ENCODE peak calls at places on chromosomes 5 and 9, in eight cellular contexts. One of them, this sample, is unnamed.

GRCh38 chr9:114588150-114588663 is 638 bp downstream of the ATP6V1G1 start:
- DNase-seq in breast epithelium: no peak
- DNase-seq in mesendoderm: no peak
- DNase-seq in stimulated activated naive B cell treated with anti-CD40 and anti-IgM and Interleukin-4, amounts not matched to agents 10 μg/mL and 1 μg/mL and 100 μg/mL, for 72 hours: no peak
- DNase-seq in activated CD8-positive, alpha-beta memory T cell treated with anti-CD3 and anti-CD28 coated beads, Interleukin-2, amount 50 U/mL, for 48 hours: peak
- DNase-seq in NCI-H2227 treated with DMSO at 0.1 percent for 48 hours: no peak
- DNase-seq in T-helper 9 cell: no peak
- DNase-seq in GM04504: no peak
- DNase-seq in this sample: no peak

GRCh38 chr5:149750596-149750995 is 20.5 kb downstream of the PPARGC1B start:
- DNase-seq in breast epithelium: no peak
- DNase-seq in mesendoderm: no peak
- DNase-seq in stimulated activated naive B cell treated with anti-CD40 and anti-IgM and Interleukin-4, amounts not matched to agents 10 μg/mL and 1 μg/mL and 100 μg/mL, for 72 hours: no peak
- DNase-seq in activated CD8-positive, alpha-beta memory T cell treated with anti-CD3 and anti-CD28 coated beads, Interleukin-2, amount 50 U/mL, for 48 hours: no peak
- DNase-seq in NCI-H2227 treated with DMSO at 0.1 percent for 48 hours: peak
- DNase-seq in T-helper 9 cell: no peak
- DNase-seq in GM04504: no peak
- DNase-seq in this sample: no peak

GRCh38 chr9:136372561-136373299 is 739 bp downstream of the CARD9 start:
- DNase-seq in breast epithelium: peak
- DNase-seq in mesendoderm: peak
- DNase-seq in stimulated activated naive B cell treated with anti-CD40 and anti-IgM and Interleukin-4, amounts not matched to agents 10 μg/mL and 1 μg/mL and 100 μg/mL, for 72 hours: no peak
- DNase-seq in activated CD8-positive, alpha-beta memory T cell treated with anti-CD3 and anti-CD28 coated beads, Interleukin-2, amount 50 U/mL, for 48 hours: peak
- DNase-seq in NCI-H2227 treated with DMSO at 0.1 percent for 48 hours: no peak
- DNase-seq in T-helper 9 cell: no peak
- DNase-seq in GM04504: peak
- DNase-seq in this sample: peak

GRCh38 chr9:34049630-34050384 is 1.1 kb upstream of the UBAP2 start:
- DNase-seq in breast epithelium: no peak
- DNase-seq in mesendoderm: peak
- DNase-seq in stimulated activated naive B cell treated with anti-CD40 and anti-IgM and Interleukin-4, amounts not matched to agents 10 μg/mL and 1 μg/mL and 100 μg/mL, for 72 hours: no peak
- DNase-seq in activated CD8-positive, alpha-beta memory T cell treated with anti-CD3 and anti-CD28 coated beads, Interleukin-2, amount 50 U/mL, for 48 hours: peak
- DNase-seq in NCI-H2227 treated with DMSO at 0.1 percent for 48 hours: peak
- DNase-seq in T-helper 9 cell: no peak
- DNase-seq in GM04504: no peak
- DNase-seq in this sample: no peak

GRCh38 chr5:180844432-180844831 is 16.6 kb downstream of the ZFP62 start:
- DNase-seq in breast epithelium: no peak
- DNase-seq in mesendoderm: no peak
- DNase-seq in stimulated activated naive B cell treated with anti-CD40 and anti-IgM and Interleukin-4, amounts not matched to agents 10 μg/mL and 1 μg/mL and 100 μg/mL, for 72 hours: no peak
- DNase-seq in activated CD8-positive, alpha-beta memory T cell treated with anti-CD3 and anti-CD28 coated beads, Interleukin-2, amount 50 U/mL, for 48 hours: no peak
- DNase-seq in NCI-H2227 treated with DMSO at 0.1 percent for 48 hours: no peak
- DNase-seq in T-helper 9 cell: no peak
- DNase-seq in GM04504: no peak
- DNase-seq in this sample: no peak

GRCh38 chr5:57538341-57538955 is 55.8 kb upstream of the ACTBL2 start:
- DNase-seq in breast epithelium: no peak
- DNase-seq in mesendoderm: no peak
- DNase-seq in stimulated activated naive B cell treated with anti-CD40 and anti-IgM and Interleukin-4, amounts not matched to agents 10 μg/mL and 1 μg/mL and 100 μg/mL, for 72 hours: no peak
- DNase-seq in activated CD8-positive, alpha-beta memory T cell treated with anti-CD3 and anti-CD28 coated beads, Interleukin-2, amount 50 U/mL, for 48 hours: no peak
- DNase-seq in NCI-H2227 treated with DMSO at 0.1 percent for 48 hours: no peak
- DNase-seq in T-helper 9 cell: no peak
- DNase-seq in GM04504: peak
- DNase-seq in this sample: peak

GRCh38 chr5:111733571-111733970 is 23.4 kb downstream of the NREP start:
- DNase-seq in breast epithelium: no peak
- DNase-seq in mesendoderm: no peak
- DNase-seq in stimulated activated naive B cell treated with anti-CD40 and anti-IgM and Interleukin-4, amounts not matched to agents 10 μg/mL and 1 μg/mL and 100 μg/mL, for 72 hours: no peak
- DNase-seq in activated CD8-positive, alpha-beta memory T cell treated with anti-CD3 and anti-CD28 coated beads, Interleukin-2, amount 50 U/mL, for 48 hours: no peak
- DNase-seq in NCI-H2227 treated with DMSO at 0.1 percent for 48 hours: no peak
- DNase-seq in T-helper 9 cell: no peak
- DNase-seq in GM04504: no peak
- DNase-seq in this sample: no peak

GRCh38 chr5:137735531-137736284 is at the start of gene KLHL3:
- DNase-seq in breast epithelium: no peak
- DNase-seq in mesendoderm: peak
- DNase-seq in stimulated activated naive B cell treated with anti-CD40 and anti-IgM and Interleukin-4, amounts not matched to agents 10 μg/mL and 1 μg/mL and 100 μg/mL, for 72 hours: peak
- DNase-seq in activated CD8-positive, alpha-beta memory T cell treated with anti-CD3 and anti-CD28 coated beads, Interleukin-2, amount 50 U/mL, for 48 hours: peak
- DNase-seq in NCI-H2227 treated with DMSO at 0.1 percent for 48 hours: peak
- DNase-seq in T-helper 9 cell: peak
- DNase-seq in GM04504: no peak
- DNase-seq in this sample: no peak

GRCh38 chr9:136399176-136400037 is 563 bp downstream of the SNAPC4 start:
- DNase-seq in breast epithelium: no peak
- DNase-seq in mesendoderm: peak
- DNase-seq in stimulated activated naive B cell treated with anti-CD40 and anti-IgM and Interleukin-4, amounts not matched to agents 10 μg/mL and 1 μg/mL and 100 μg/mL, for 72 hours: peak
- DNase-seq in activated CD8-positive, alpha-beta memory T cell treated with anti-CD3 and anti-CD28 coated beads, Interleukin-2, amount 50 U/mL, for 48 hours: peak
- DNase-seq in NCI-H2227 treated with DMSO at 0.1 percent for 48 hours: no peak
- DNase-seq in T-helper 9 cell: peak
- DNase-seq in GM04504: no peak
- DNase-seq in this sample: no peak

GRCh38 chr5:143135832-143136551 is 267.5 kb downstream of the NR3C1 start:
- DNase-seq in breast epithelium: no peak
- DNase-seq in mesendoderm: no peak
- DNase-seq in stimulated activated naive B cell treated with anti-CD40 and anti-IgM and Interleukin-4, amounts not matched to agents 10 μg/mL and 1 μg/mL and 100 μg/mL, for 72 hours: no peak
- DNase-seq in activated CD8-positive, alpha-beta memory T cell treated with anti-CD3 and anti-CD28 coated beads, Interleukin-2, amount 50 U/mL, for 48 hours: no peak
- DNase-seq in NCI-H2227 treated with DMSO at 0.1 percent for 48 hours: no peak
- DNase-seq in T-helper 9 cell: no peak
- DNase-seq in GM04504: no peak
- DNase-seq in this sample: no peak

GRCh38 chr9:113584728-113585442 is 121.4 kb downstream of the RGS3 start:
- DNase-seq in breast epithelium: no peak
- DNase-seq in mesendoderm: no peak
- DNase-seq in stimulated activated naive B cell treated with anti-CD40 and anti-IgM and Interleukin-4, amounts not matched to agents 10 μg/mL and 1 μg/mL and 100 μg/mL, for 72 hours: no peak
- DNase-seq in activated CD8-positive, alpha-beta memory T cell treated with anti-CD3 and anti-CD28 coated beads, Interleukin-2, amount 50 U/mL, for 48 hours: no peak
- DNase-seq in NCI-H2227 treated with DMSO at 0.1 percent for 48 hours: no peak
- DNase-seq in T-helper 9 cell: no peak
- DNase-seq in GM04504: no peak
- DNase-seq in this sample: no peak

GRCh38 chr5:143142596-143143435 is 260.7 kb downstream of the NR3C1 start:
- DNase-seq in breast epithelium: peak
- DNase-seq in mesendoderm: peak
- DNase-seq in stimulated activated naive B cell treated with anti-CD40 and anti-IgM and Interleukin-4, amounts not matched to agents 10 μg/mL and 1 μg/mL and 100 μg/mL, for 72 hours: no peak
- DNase-seq in activated CD8-positive, alpha-beta memory T cell treated with anti-CD3 and anti-CD28 coated beads, Interleukin-2, amount 50 U/mL, for 48 hours: no peak
- DNase-seq in NCI-H2227 treated with DMSO at 0.1 percent for 48 hours: no peak
- DNase-seq in T-helper 9 cell: no peak
- DNase-seq in GM04504: no peak
- DNase-seq in this sample: peak

GRCh38 chr5:74196233-74196632 is 444.3 kb downstream of the ENC1 start:
- DNase-seq in breast epithelium: no peak
- DNase-seq in mesendoderm: no peak
- DNase-seq in stimulated activated naive B cell treated with anti-CD40 and anti-IgM and Interleukin-4, amounts not matched to agents 10 μg/mL and 1 μg/mL and 100 μg/mL, for 72 hours: no peak
- DNase-seq in activated CD8-positive, alpha-beta memory T cell treated with anti-CD3 and anti-CD28 coated beads, Interleukin-2, amount 50 U/mL, for 48 hours: no peak
- DNase-seq in NCI-H2227 treated with DMSO at 0.1 percent for 48 hours: no peak
- DNase-seq in T-helper 9 cell: no peak
- DNase-seq in GM04504: no peak
- DNase-seq in this sample: no peak

GRCh38 chr5:171965740-171966139 is 40.7 kb downstream of the FBXW11 start:
- DNase-seq in breast epithelium: no peak
- DNase-seq in mesendoderm: peak
- DNase-seq in stimulated activated naive B cell treated with anti-CD40 and anti-IgM and Interleukin-4, amounts not matched to agents 10 μg/mL and 1 μg/mL and 100 μg/mL, for 72 hours: peak
- DNase-seq in activated CD8-positive, alpha-beta memory T cell treated with anti-CD3 and anti-CD28 coated beads, Interleukin-2, amount 50 U/mL, for 48 hours: no peak
- DNase-seq in NCI-H2227 treated with DMSO at 0.1 percent for 48 hours: no peak
- DNase-seq in T-helper 9 cell: no peak
- DNase-seq in GM04504: no peak
- DNase-seq in this sample: no peak

GRCh38 chr9:127451681-127452480 is 571 bp downstream of the LRSAM1 start:
- DNase-seq in breast epithelium: peak
- DNase-seq in mesendoderm: peak
- DNase-seq in stimulated activated naive B cell treated with anti-CD40 and anti-IgM and Interleukin-4, amounts not matched to agents 10 μg/mL and 1 μg/mL and 100 μg/mL, for 72 hours: peak
- DNase-seq in activated CD8-positive, alpha-beta memory T cell treated with anti-CD3 and anti-CD28 coated beads, Interleukin-2, amount 50 U/mL, for 48 hours: peak
- DNase-seq in NCI-H2227 treated with DMSO at 0.1 percent for 48 hours: peak
- DNase-seq in T-helper 9 cell: peak
- DNase-seq in GM04504: no peak
- DNase-seq in this sample: peak

GRCh38 chr5:1749346-1750124 is 50.1 kb downstream of the MRPL36 start:
- DNase-seq in breast epithelium: no peak
- DNase-seq in mesendoderm: no peak
- DNase-seq in stimulated activated naive B cell treated with anti-CD40 and anti-IgM and Interleukin-4, amounts not matched to agents 10 μg/mL and 1 μg/mL and 100 μg/mL, for 72 hours: no peak
- DNase-seq in activated CD8-positive, alpha-beta memory T cell treated with anti-CD3 and anti-CD28 coated beads, Interleukin-2, amount 50 U/mL, for 48 hours: no peak
- DNase-seq in NCI-H2227 treated with DMSO at 0.1 percent for 48 hours: no peak
- DNase-seq in T-helper 9 cell: no peak
- DNase-seq in GM04504: no peak
- DNase-seq in this sample: no peak

GRCh38 chr5:173323799-173324114 is 4.5 kb downstream of the STC2 start:
- DNase-seq in breast epithelium: no peak
- DNase-seq in mesendoderm: no peak
- DNase-seq in stimulated activated naive B cell treated with anti-CD40 and anti-IgM and Interleukin-4, amounts not matched to agents 10 μg/mL and 1 μg/mL and 100 μg/mL, for 72 hours: no peak
- DNase-seq in activated CD8-positive, alpha-beta memory T cell treated with anti-CD3 and anti-CD28 coated beads, Interleukin-2, amount 50 U/mL, for 48 hours: no peak
- DNase-seq in NCI-H2227 treated with DMSO at 0.1 percent for 48 hours: no peak
- DNase-seq in T-helper 9 cell: no peak
- DNase-seq in GM04504: no peak
- DNase-seq in this sample: no peak

GRCh38 chr9:73133921-73134407 is 17.7 kb upstream of the ANXA1 start:
- DNase-seq in breast epithelium: peak
- DNase-seq in mesendoderm: no peak
- DNase-seq in stimulated activated naive B cell treated with anti-CD40 and anti-IgM and Interleukin-4, amounts not matched to agents 10 μg/mL and 1 μg/mL and 100 μg/mL, for 72 hours: no peak
- DNase-seq in activated CD8-positive, alpha-beta memory T cell treated with anti-CD3 and anti-CD28 coated beads, Interleukin-2, amount 50 U/mL, for 48 hours: no peak
- DNase-seq in NCI-H2227 treated with DMSO at 0.1 percent for 48 hours: no peak
- DNase-seq in T-helper 9 cell: no peak
- DNase-seq in GM04504: no peak
- DNase-seq in this sample: no peak

GRCh38 chr9:121765021-121765950 is 113.9 kb downstream of the DAB2IP start:
- DNase-seq in breast epithelium: peak
- DNase-seq in mesendoderm: no peak
- DNase-seq in stimulated activated naive B cell treated with anti-CD40 and anti-IgM and Interleukin-4, amounts not matched to agents 10 μg/mL and 1 μg/mL and 100 μg/mL, for 72 hours: no peak
- DNase-seq in activated CD8-positive, alpha-beta memory T cell treated with anti-CD3 and anti-CD28 coated beads, Interleukin-2, amount 50 U/mL, for 48 hours: no peak
- DNase-seq in NCI-H2227 treated with DMSO at 0.1 percent for 48 hours: no peak
- DNase-seq in T-helper 9 cell: no peak
- DNase-seq in GM04504: no peak
- DNase-seq in this sample: peak

GRCh38 chr5:134511796-134512660 is 13.4 kb upstream of the JADE2 start:
- DNase-seq in breast epithelium: peak
- DNase-seq in mesendoderm: peak
- DNase-seq in stimulated activated naive B cell treated with anti-CD40 and anti-IgM and Interleukin-4, amounts not matched to agents 10 μg/mL and 1 μg/mL and 100 μg/mL, for 72 hours: no peak
- DNase-seq in activated CD8-positive, alpha-beta memory T cell treated with anti-CD3 and anti-CD28 coated beads, Interleukin-2, amount 50 U/mL, for 48 hours: no peak
- DNase-seq in NCI-H2227 treated with DMSO at 0.1 percent for 48 hours: no peak
- DNase-seq in T-helper 9 cell: no peak
- DNase-seq in GM04504: no peak
- DNase-seq in this sample: peak